ENCODE peak calls at places on chromosome 17, in seven cellular contexts. Y is OCI-M1, V is NCI-H1048, A is ELR, N is SW 1271, R is NCI-H226, G is LHCN-M2. T is an unnamed sample.

GRCh38 chr17:59093702-59094231 is 12.9 kb downstream of the TRIM37 start:
- DNase-seq in G (peak; percentile 91), V (no peak), R (peak; percentile 93), A (peak; percentile 97), Y (no peak), N (peak; percentile 85), T (peak; percentile 84)

GRCh38 chr17:27455914-27456680 is at the start of gene KSR1:
- DNase-seq in A (peak; percentile 74), V (no peak), G (peak; percentile 58), N (peak; percentile 60), Y (peak; percentile 93), R (peak; percentile 68), T (peak; percentile 80)

GRCh38 chr17:49637050-49637449 is 40.8 kb downstream of the SPOP start:
- DNase-seq in A (peak; percentile 65), V (no peak), N (no peak), R (peak; percentile 28), Y (no peak), G (peak; percentile 36), T (no peak)

GRCh38 chr17:57900991-57901743 is 51.3 kb upstream of the MRPS23 start:
- DNase-seq in Y (no peak), N (no peak), A (no peak), V (no peak), R (no peak), G (no peak), T (no peak)

GRCh38 chr17:80382446-80382845 is 32.5 kb upstream of the ENDOV start:
- DNase-seq in A (no peak), R (no peak), V (no peak), N (no peak), G (no peak), Y (no peak), T (peak; percentile 94)

GRCh38 chr17:10349403-10349802 is 23.4 kb downstream of the MYH13 start:
- DNase-seq in N (no peak), G (no peak), A (no peak), V (no peak), R (no peak), Y (no peak), T (no peak)

GRCh38 chr17:48608494-48608834 is 2.4 kb downstream of the HOXB7 start:
- DNase-seq in G (no peak), R (no peak), N (no peak), V (no peak), Y (no peak), A (no peak), T (no peak)

GRCh38 chr17:67133161-67133560 is 88.8 kb downstream of the CACNG1 start:
- DNase-seq in N (no peak), A (no peak), G (no peak), V (no peak), Y (no peak), R (no peak), T (no peak)

GRCh38 chr17:20263595-20263994 is 203.7 kb downstream of the LGALS9B start:
- DNase-seq in Y (peak; percentile 10), G (peak; percentile 88), A (peak; percentile 10), R (peak; percentile 56), V (no peak), N (no peak), T (peak; percentile 95)

GRCh38 chr17:17139972-17140589 is 66.1 kb downstream of the PLD6 start:
- DNase-seq in A (no peak), V (no peak), N (no peak), G (no peak), Y (no peak), R (no peak), T (no peak)

GRCh38 chr17:34472363-34472762 is 107.0 kb upstream of the TMEM132E start:
- DNase-seq in V (no peak), G (no peak), N (no peak), Y (no peak), A (no peak), R (no peak), T (no peak)

GRCh38 chr17:38539386-38539785 is 66.4 kb downstream of the SRCIN1 start:
- DNase-seq in G (no peak), A (no peak), R (no peak), N (no peak), V (no peak), Y (no peak), T (no peak)

GRCh38 chr17:14918540-14918939 is 346.6 kb downstream of the PMP22 start:
- DNase-seq in R (no peak), A (peak; percentile 27), Y (peak; percentile 57), G (no peak), V (no peak), N (no peak), T (no peak)

GRCh38 chr17:27802962-27803680 is 2.8 kb upstream of the NOS2 start:
- DNase-seq in R (no peak), A (no peak), N (no peak), Y (no peak), G (no peak), V (no peak), T (no peak)

GRCh38 chr17:21528031-21528684 is 152.0 kb downstream of the KCNJ12 start:
- DNase-seq in V (no peak), G (no peak), Y (no peak), N (no peak), R (no peak), A (no peak), T (no peak)

GRCh38 chr17:40872416-40872815 is 5.4 kb upstream of the KRT12 start:
- DNase-seq in Y (no peak), A (no peak), V (no peak), N (no peak), G (no peak), R (no peak), T (no peak)

GRCh38 chr17:19939993-19940721 is 37.5 kb downstream of the AKAP10 start:
- DNase-seq in Y (no peak), V (no peak), R (no peak), N (no peak), G (no peak), A (no peak), T (no peak)

GRCh38 chr17:56715613-56716357 is 117.9 kb downstream of the C17orf67 start:
- DNase-seq in N (peak; percentile 53), G (peak; percentile 87), Y (peak; percentile 93), V (peak; percentile 57), R (peak; percentile 51), A (peak; percentile 90), T (peak; percentile 74)

GRCh38 chr17:4951486-4951885 is 567 bp downstream of the ENO3 start:
- DNase-seq in G (peak; percentile 32), Y (peak; percentile 33), N (no peak), A (no peak), R (no peak), V (no peak), T (no peak)

GRCh38 chr17:42704495-42705494 is 22.5 kb downstream of the CNTNAP1 start:
- DNase-seq in V (no peak), Y (no peak), A (no peak), R (no peak), N (no peak), G (no peak), T (no peak)

GRCh38 chr17:32161506-32162365 is 19.4 kb downstream of the RHOT1 start:
- DNase-seq in R (peak; percentile 90), N (no peak), Y (no peak), A (peak; percentile 98), V (no peak), G (peak; percentile 96), T (peak; percentile 44)

GRCh38 chr17:47935961-47936360 is 5.4 kb upstream of the PNPO start:
- DNase-seq in N (no peak), Y (peak; percentile 77), G (peak; percentile 84), R (peak; percentile 95), A (peak; percentile 95), V (no peak), T (peak; percentile 41)

GRCh38 chr17:48153711-48154642 is 46.4 kb downstream of the SNX11 start:
- DNase-seq in G (peak; percentile 54), N (no peak), R (no peak), A (peak; percentile 76), Y (peak; percentile 87), V (no peak), T (peak; percentile 68)

GRCh38 chr17:32958418-32958817 is 30.5 kb downstream of the TMEM98 start:
- DNase-seq in N (no peak), Y (no peak), R (no peak), A (no peak), V (no peak), G (no peak), T (no peak)

GRCh38 chr17:34980681-34981537 is 597 bp downstream of the LIG3 start:
- DNase-seq in R (peak; percentile 69), N (peak; percentile 48), A (peak; percentile 91), V (peak; percentile 22), G (peak; percentile 85), Y (peak; percentile 84), T (peak; percentile 78)

GRCh38 chr17:21394265-21394664 is 18.1 kb downstream of the KCNJ12 start:
- DNase-seq in R (no peak), Y (no peak), N (no peak), V (no peak), A (peak; percentile 58), G (peak; percentile 23), T (no peak)

GRCh38 chr17:28188841-28189263 is 130.1 kb upstream of the TMEM97 start:
- DNase-seq in G (peak; percentile 75), R (no peak), A (no peak), V (no peak), N (no peak), Y (peak; percentile 59), T (no peak)

GRCh38 chr17:1186923-1187771 is 7.4 kb upstream of the ABR start:
- DNase-seq in N (peak; percentile 61), G (peak; percentile 77), V (peak; percentile 58), A (peak; percentile 86), Y (peak; percentile 81), R (peak; percentile 68), T (peak; percentile 80)

GRCh38 chr17:21463204-21463661 is 87.1 kb downstream of the KCNJ12 start:
- DNase-seq in V (no peak), N (no peak), R (no peak), A (no peak), G (no peak), Y (no peak), T (no peak)

GRCh38 chr17:8988263-8988662 is 22.8 kb upstream of the PIK3R5 start:
- DNase-seq in Y (no peak), A (no peak), R (no peak), G (no peak), N (no peak), V (no peak), T (no peak)

GRCh38 chr17:62933986-62934385 is 32.0 kb upstream of the TANC2 start:
- DNase-seq in V (no peak), R (no peak), Y (no peak), G (no peak), N (no peak), A (no peak), T (no peak)

GRCh38 chr17:80730739-80731138 is 186.1 kb downstream of the RPTOR start:
- DNase-seq in Y (no peak), N (no peak), R (no peak), A (no peak), G (no peak), V (no peak), T (no peak)

GRCh38 chr17:29461807-29462206 is 71.6 kb downstream of the TAOK1 start:
- DNase-seq in G (no peak), A (no peak), Y (no peak), N (no peak), R (no peak), V (no peak), T (no peak)

GRCh38 chr17:72672729-72673128 is 419.8 kb downstream of the SLC39A11 start:
- DNase-seq in R (no peak), N (no peak), Y (no peak), A (no peak), V (no peak), G (no peak), T (no peak)

GRCh38 chr17:75872434-75873351 is 5.7 kb downstream of the TRIM47 start:
- DNase-seq in A (peak; percentile 79), G (peak; percentile 66), N (no peak), Y (no peak), V (no peak), R (peak; percentile 79), T (peak; percentile 84)

GRCh38 chr17:31573861-31574260 is 182.4 kb downstream of the RAB11FIP4 start:
- DNase-seq in Y (no peak), R (no peak), G (no peak), A (no peak), V (no peak), N (no peak), T (no peak)

GRCh38 chr17:19304209-19304608 is 58.3 kb downstream of the B9D1 start:
- DNase-seq in G (peak; percentile 49), Y (peak; percentile 81), N (no peak), R (no peak), A (peak; percentile 84), V (no peak), T (peak; percentile 59)

GRCh38 chr17:60941028-60941427 is 263.4 kb downstream of the BCAS3 start:
- DNase-seq in Y (peak; percentile 67), N (no peak), A (peak; percentile 87), R (no peak), G (peak; percentile 83), V (peak; percentile 16), T (peak; percentile 4)

T was measured in SJCRH30.